ENCODE peak calls at places on chromosomes 13 and 19, in eight cellular contexts. One of them, this sample, is unnamed.

GRCh38 chr19:21492932-21493906 is 12.2 kb upstream of the ZNF429 start:
- DNase-seq in A549: no peak
- DNase-seq in SK-N-SH: no peak
- DNase-seq in WTC11: no peak
- DNase-seq in GM12878: no peak
- DNase-seq in K562: no peak
- DNase-seq in H1: no peak
- DNase-seq in HepG2: no peak
- DNase-seq in this sample: no peak

GRCh38 chr19:23118400-23118799 is 1.6 kb downstream of the ZNF730 start:
- DNase-seq in A549: no peak
- DNase-seq in SK-N-SH: no peak
- DNase-seq in WTC11: peak
- DNase-seq in GM12878: no peak
- DNase-seq in K562: no peak
- DNase-seq in H1: no peak
- DNase-seq in HepG2: no peak
- DNase-seq in this sample: no peak

GRCh38 chr19:13795595-13796300 is 505 bp downstream of the ZSWIM4 start:
- DNase-seq in A549: peak
- DNase-seq in SK-N-SH: peak
- DNase-seq in WTC11: peak
- DNase-seq in GM12878: no peak
- DNase-seq in K562: peak
- DNase-seq in H1: no peak
- DNase-seq in HepG2: no peak
- DNase-seq in this sample: peak

GRCh38 chr19:1407662-1408299 is 395 bp downstream of the DAZAP1 start:
- DNase-seq in A549: no peak
- DNase-seq in SK-N-SH: no peak
- DNase-seq in WTC11: no peak
- DNase-seq in GM12878: no peak
- DNase-seq in K562: peak
- DNase-seq in H1: no peak
- DNase-seq in HepG2: no peak
- DNase-seq in this sample: no peak

GRCh38 chr19:5337126-5337525 is 3.5 kb downstream of the PTPRS start:
- DNase-seq in A549: no peak
- DNase-seq in SK-N-SH: no peak
- DNase-seq in WTC11: no peak
- DNase-seq in GM12878: no peak
- DNase-seq in K562: no peak
- DNase-seq in H1: no peak
- DNase-seq in HepG2: no peak
- DNase-seq in this sample: no peak

GRCh38 chr13:111216166-111216960 is 101.3 kb downstream of the ARHGEF7 start:
- DNase-seq in A549: peak
- DNase-seq in SK-N-SH: peak
- DNase-seq in WTC11: peak
- DNase-seq in GM12878: no peak
- DNase-seq in K562: no peak
- DNase-seq in H1: peak
- DNase-seq in HepG2: peak
- DNase-seq in this sample: peak

GRCh38 chr13:51045450-51045849 is 65.6 kb downstream of the C13orf42 start:
- DNase-seq in A549: no peak
- DNase-seq in SK-N-SH: no peak
- DNase-seq in WTC11: no peak
- DNase-seq in GM12878: no peak
- DNase-seq in K562: no peak
- DNase-seq in H1: peak
- DNase-seq in HepG2: no peak
- DNase-seq in this sample: no peak

GRCh38 chr13:40764587-40765403 is 6.2 kb downstream of the MRPS31 start:
- DNase-seq in A549: no peak
- DNase-seq in SK-N-SH: no peak
- DNase-seq in WTC11: no peak
- DNase-seq in GM12878: no peak
- DNase-seq in K562: no peak
- DNase-seq in H1: no peak
- DNase-seq in HepG2: no peak
- DNase-seq in this sample: no peak

GRCh38 chr19:22945560-22945959 is 57.4 kb downstream of the ZNF728 start:
- DNase-seq in A549: peak
- DNase-seq in SK-N-SH: no peak
- DNase-seq in WTC11: no peak
- DNase-seq in GM12878: no peak
- DNase-seq in K562: no peak
- DNase-seq in H1: no peak
- DNase-seq in HepG2: no peak
- DNase-seq in this sample: peak

GRCh38 chr13:113588394-113589111 is 4.0 kb downstream of the TFDP1 start:
- DNase-seq in A549: no peak
- DNase-seq in SK-N-SH: no peak
- DNase-seq in WTC11: no peak
- DNase-seq in GM12878: no peak
- DNase-seq in K562: no peak
- DNase-seq in H1: peak
- DNase-seq in HepG2: no peak
- DNase-seq in this sample: no peak
- TF ChIP-seq USF2 in A549: no peak
- TF ChIP-seq USF2 in SK-N-SH: no peak
- TF ChIP-seq USF2 in WTC11: no peak
- TF ChIP-seq USF2 in GM12878: no peak
- TF ChIP-seq USF2 in K562: no peak
- TF ChIP-seq USF2 in H1: no peak
- TF ChIP-seq USF2 in HepG2: no peak
- TF ChIP-seq USF2 in this sample: no peak

DNA sequence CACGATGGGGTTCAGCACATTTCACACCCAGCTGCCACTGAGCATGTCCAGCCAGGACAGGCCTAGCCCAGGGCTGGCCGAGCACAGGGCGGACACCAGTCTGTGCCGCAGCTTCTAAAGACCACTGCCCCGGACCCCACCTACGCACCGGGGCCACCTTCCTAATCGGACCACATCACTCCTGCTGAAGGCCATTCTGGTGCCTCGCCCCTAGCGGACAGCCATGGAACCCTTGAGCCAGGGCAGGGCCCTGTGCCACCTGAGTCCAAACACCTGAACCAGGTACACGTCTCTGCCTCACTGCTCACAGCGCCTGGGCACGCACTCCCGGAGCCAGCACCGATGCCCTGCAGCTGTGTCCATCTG is 8.4 kb upstream of the C13orf46 start:
- DNase-seq in A549: no peak
- DNase-seq in SK-N-SH: no peak
- DNase-seq in WTC11: no peak
- DNase-seq in GM12878: no peak
- DNase-seq in K562: no peak
- DNase-seq in H1: peak
- DNase-seq in HepG2: no peak
- DNase-seq in this sample: no peak
- TF ChIP-seq USF2 in A549: no peak
- TF ChIP-seq USF2 in SK-N-SH: no peak
- TF ChIP-seq USF2 in WTC11: no peak
- TF ChIP-seq USF2 in GM12878: no peak
- TF ChIP-seq USF2 in K562: no peak
- TF ChIP-seq USF2 in H1: no peak
- TF ChIP-seq USF2 in HepG2: no peak
- TF ChIP-seq USF2 in this sample: no peak

DNA sequence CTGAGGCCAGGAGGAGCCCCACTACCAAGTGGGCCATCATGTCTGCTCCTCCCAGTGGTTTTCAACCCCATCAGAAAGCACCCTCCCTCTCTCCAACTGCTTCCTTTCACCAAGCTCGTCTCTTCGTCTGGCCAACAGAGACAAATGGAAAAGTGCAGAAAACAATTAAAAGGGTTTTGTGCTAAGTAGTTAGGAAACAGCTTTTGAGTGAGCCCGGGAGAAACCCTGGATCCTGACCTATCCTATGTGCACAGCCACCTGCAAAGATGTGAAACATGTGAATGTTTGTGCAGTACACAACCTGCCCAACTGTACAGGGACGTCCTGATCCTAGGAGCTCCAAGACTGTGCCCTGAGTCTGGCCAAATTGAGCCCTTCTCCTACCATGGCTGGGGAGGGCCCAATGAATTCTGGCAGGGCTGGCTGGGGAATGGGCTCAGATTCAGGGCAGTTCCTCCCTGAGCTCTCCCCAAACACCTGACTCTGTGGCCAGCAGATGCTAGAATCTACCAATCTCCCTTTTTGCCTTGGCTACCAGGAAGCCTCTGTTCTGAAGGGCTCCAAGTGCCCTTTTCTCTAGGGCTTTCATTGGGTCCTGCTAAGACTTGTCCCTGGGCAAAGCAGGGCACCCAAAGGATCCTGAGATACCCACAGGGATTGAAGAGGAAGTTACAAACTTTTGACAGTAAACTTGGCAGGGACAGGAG is 7.9 kb downstream of the TLE5 start:
- DNase-seq in A549: no peak
- DNase-seq in SK-N-SH: no peak
- DNase-seq in WTC11: no peak
- DNase-seq in GM12878: no peak
- DNase-seq in K562: no peak
- DNase-seq in H1: no peak
- DNase-seq in HepG2: no peak
- DNase-seq in this sample: no peak
- TF ChIP-seq USF2 in A549: no peak
- TF ChIP-seq USF2 in SK-N-SH: no peak
- TF ChIP-seq USF2 in WTC11: no peak
- TF ChIP-seq USF2 in GM12878: no peak
- TF ChIP-seq USF2 in K562: no peak
- TF ChIP-seq USF2 in H1: no peak
- TF ChIP-seq USF2 in HepG2: no peak
- TF ChIP-seq USF2 in this sample: no peak

GRCh38 chr13:19772306-19772705 is 10.4 kb downstream of the PSPC1 start:
- DNase-seq in A549: no peak
- DNase-seq in SK-N-SH: no peak
- DNase-seq in WTC11: no peak
- DNase-seq in GM12878: no peak
- DNase-seq in K562: no peak
- DNase-seq in H1: no peak
- DNase-seq in HepG2: no peak
- DNase-seq in this sample: peak
- TF ChIP-seq USF2 in A549: no peak
- TF ChIP-seq USF2 in SK-N-SH: no peak
- TF ChIP-seq USF2 in WTC11: no peak
- TF ChIP-seq USF2 in GM12878: no peak
- TF ChIP-seq USF2 in K562: no peak
- TF ChIP-seq USF2 in H1: no peak
- TF ChIP-seq USF2 in HepG2: no peak
- TF ChIP-seq USF2 in this sample: no peak

This sample was measured in IMR-90.